ENCODE peak calls at places on chromosomes 6 and 20, in five cellular contexts. X is astrocyte of the spinal cord; F is psoas muscle; L is CD4-positive, alpha-beta T cell; G is WERI-Rb-1. N is an unnamed sample.

GRCh38 chr6:90021701-90022100 is 127.4 kb downstream of the GJA10 start:
- DNase-seq in X (no peak), F (no peak), L (no peak), G (no peak), N (no peak)

GRCh38 chr6:170286246-170286933 is 4.5 kb downstream of the DLL1 start:
- DNase-seq in X (no peak), F (peak; percentile 69), L (no peak), G (peak; percentile 81), N (no peak)

GRCh38 chr6:16321826-16322225 is 83.4 kb downstream of the GMPR start:
- DNase-seq in X (no peak), F (no peak), L (no peak), G (no peak), N (no peak)

GRCh38 chr20:51034461-51034860 is 11.6 kb upstream of the KCNG1 start:
- DNase-seq in X (no peak), F (no peak), L (no peak), G (no peak), N (no peak)

GRCh38 chr20:62980970-62981369 is 25.8 kb downstream of the BHLHE23 start:
- DNase-seq in X (no peak), F (no peak), L (peak; percentile 44), G (no peak), N (peak; percentile 59)

GRCh38 chr6:36324191-36324590 is 12.5 kb downstream of the BNIP5 start:
- DNase-seq in X (no peak), F (no peak), L (no peak), G (no peak), N (no peak)

GRCh38 chr6:75230484-75231325 is 12.9 kb downstream of the COX7A2 start:
- DNase-seq in X (peak; percentile 67), F (no peak), L (no peak), G (peak; percentile 41), N (peak; percentile 41)

GRCh38 chr6:128124713-128125112 is 223.9 kb upstream of the THEMIS start:
- DNase-seq in X (peak; percentile 29), F (no peak), L (no peak), G (no peak), N (no peak)

GRCh38 chr6:146909376-146909775 is 294.8 kb upstream of the STXBP5 start:
- DNase-seq in X (no peak), F (no peak), L (no peak), G (no peak), N (no peak)

DNA sequence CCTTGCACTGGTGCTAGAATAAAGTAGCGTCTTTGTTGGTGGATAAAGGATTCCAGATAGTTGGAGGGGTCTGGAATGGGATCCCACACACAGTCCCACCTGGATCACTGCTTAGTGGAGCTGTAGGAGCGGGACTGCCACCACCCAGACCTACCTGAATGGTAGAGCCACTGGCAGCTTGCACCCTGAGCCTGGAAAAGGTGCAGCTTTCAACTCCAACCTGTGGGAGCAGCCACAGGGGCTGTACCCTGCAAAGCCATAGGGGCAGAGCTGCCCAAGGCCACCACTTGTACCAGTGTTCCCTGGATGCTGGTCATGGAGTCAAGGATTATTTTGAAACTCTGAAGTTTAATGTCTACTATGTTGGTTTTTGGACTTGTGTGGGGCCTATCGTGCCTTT is 26.9 kb downstream of the VTA1 start:
- DNase-seq in X (no peak), F (no peak), L (no peak), G (no peak), N (no peak)
- TF ChIP-seq CTCF in X (no peak), F (no peak), L (no peak), G (no peak), N (no peak)

GRCh38 chr6:155120034-155120433 is 124.9 kb downstream of the TIAM2 start:
- DNase-seq in X (peak; percentile 41), F (no peak), L (no peak), G (peak; percentile 61), N (no peak)

GRCh38 chr6:155115893-155116570 is 120.9 kb downstream of the TIAM2 start:
- DNase-seq in X (no peak), F (no peak), L (no peak), G (no peak), N (no peak)

GRCh38 chr6:155116571-155116910 is 121.4 kb downstream of the TIAM2 start:
- DNase-seq in X (no peak), F (no peak), L (no peak), G (no peak), N (no peak)

GRCh38 chr6:155121699-155122098 is 126.6 kb downstream of the TIAM2 start:
- DNase-seq in X (no peak), F (no peak), L (no peak), G (peak; percentile 88), N (peak; percentile 80)

DNA sequence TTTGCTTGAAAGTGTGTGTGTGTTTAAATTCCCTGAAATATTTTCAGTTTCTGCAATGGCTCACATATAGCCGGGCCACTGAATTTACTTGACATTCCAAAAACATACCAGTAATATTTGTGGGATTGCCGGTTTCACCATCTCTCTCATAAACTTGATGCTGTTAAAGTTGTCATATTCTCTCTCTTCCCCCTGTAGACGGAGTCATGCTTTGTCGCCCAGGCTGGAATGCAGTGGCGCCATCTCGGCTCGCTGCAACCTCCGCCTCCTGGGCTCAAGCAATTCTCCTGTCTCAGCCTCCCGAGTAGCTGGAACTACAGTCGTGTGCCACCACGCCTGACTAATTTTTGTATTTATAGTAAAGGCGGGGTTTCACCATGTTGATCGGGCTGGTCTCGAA is 122.2 kb downstream of the TIAM2 start:
- DNase-seq in X (peak; percentile 77), F (no peak), L (no peak), G (no peak), N (no peak)
- TF ChIP-seq CTCF in X (no peak), F (no peak), L (no peak), G (no peak), N (no peak)

GRCh38 chr20:16241911-16242310 is 331.3 kb downstream of the KIF16B start:
- DNase-seq in X (no peak), F (no peak), L (no peak), G (peak; percentile 26), N (no peak)
- TF ChIP-seq CTCF in X (no peak), F (no peak), L (no peak), G (peak; percentile 39), N (no peak)

GRCh38 chr6:108531332-108531731 is 29.4 kb upstream of the FOXO3 start:
- DNase-seq in X (no peak), F (no peak), L (no peak), G (no peak), N (no peak)
- TF ChIP-seq CTCF in X (no peak), F (no peak), L (no peak), G (peak; percentile 40), N (no peak)